ENCODE peak calls at places on chromosomes 13 and 19, in six cellular contexts. F, K, C, I, P and Q are unnamed samples.

GRCh38 chr13:83738407-83738806 is 143.9 kb downstream of the SLITRK1 start:
- DNase-seq in C (no peak), F (no peak), P (no peak), I (no peak), K (no peak), Q (no peak)

GRCh38 chr13:41058229-41059070 is 2.9 kb upstream of the WBP4 start:
- DNase-seq in P (no peak), I (no peak), K (peak; percentile 29), F (peak; percentile 26), C (no peak), Q (no peak)

GRCh38 chr19:42178791-42179500 is 38.5 kb downstream of the DEDD2 start:
- DNase-seq in F (peak; percentile 61), I (no peak), K (no peak), C (no peak), P (no peak), Q (no peak)

GRCh38 chr13:24271611-24272451 is 37.5 kb upstream of the C1QTNF9 start:
- DNase-seq in I (peak; percentile 84), K (peak; percentile 88), P (peak; percentile 89), F (no peak), C (peak; percentile 30), Q (peak; percentile 75)

GRCh38 chr19:17103177-17103576 is 27.6 kb downstream of the MYO9B start:
- DNase-seq in P (peak; percentile 32), F (peak; percentile 74), C (peak; percentile 26), K (no peak), I (no peak), Q (no peak)

GRCh38 chr13:46909037-46909436 is 12.2 kb upstream of the HTR2A start:
- DNase-seq in K (no peak), F (no peak), C (no peak), P (no peak), I (no peak), Q (no peak)

GRCh38 chr19:42467437-42467760 is 24.7 kb upstream of the CXCL17 start:
- DNase-seq in C (no peak), P (no peak), I (no peak), K (no peak), F (no peak), Q (no peak)

GRCh38 chr13:112967666-112968379 is 1.2 kb upstream of the MCF2L start:
- DNase-seq in K (no peak), P (no peak), I (peak; percentile 33), C (peak; percentile 68), F (no peak), Q (no peak)

GRCh38 chr13:45082964-45083363 is 37.3 kb upstream of the GTF2F2 start:
- DNase-seq in F (no peak), K (no peak), C (no peak), P (no peak), I (no peak), Q (no peak)

GRCh38 chr19:5718032-5718578 is 1.8 kb downstream of the LONP1 start:
- DNase-seq in P (no peak), K (no peak), F (no peak), C (no peak), I (no peak), Q (no peak)

GRCh38 chr19:10019246-10019645 is 6.0 kb downstream of the RDH8 start:
- DNase-seq in P (no peak), C (no peak), K (no peak), F (no peak), I (no peak), Q (no peak)

GRCh38 chr19:36528921-36529518 is 949 bp upstream of the ZNF260 start:
- DNase-seq in P (no peak), I (no peak), C (peak; percentile 48), F (peak; percentile 57), K (no peak), Q (no peak)

GRCh38 chr19:57056972-57057371 is 62.8 kb upstream of the USP29 start:
- DNase-seq in I (no peak), F (no peak), C (no peak), P (no peak), K (no peak), Q (peak; percentile 77)

GRCh38 chr13:43407023-43407581 is 379.7 kb downstream of the ENOX1 start:
- DNase-seq in K (no peak), F (no peak), C (no peak), I (no peak), P (no peak), Q (no peak)

GRCh38 chr19:18046066-18046718 is 38.2 kb downstream of the ARRDC2 start:
- DNase-seq in C (no peak), I (peak; percentile 81), P (no peak), K (peak; percentile 43), F (peak; percentile 18), Q (no peak)

GRCh38 chr13:41428155-41428554 is 29.2 kb upstream of the RGCC start:
- DNase-seq in K (no peak), F (peak; percentile 27), C (peak; percentile 53), I (no peak), P (peak; percentile 29), Q (no peak)

GRCh38 chr13:48292650-48293049 is 10.9 kb upstream of the RB1 start:
- DNase-seq in F (no peak), P (no peak), I (no peak), K (no peak), C (no peak), Q (no peak)

GRCh38 chr13:95098916-95099315 is 202.3 kb downstream of the ABCC4 start:
- DNase-seq in P (no peak), F (no peak), K (no peak), C (no peak), I (no peak), Q (no peak)

GRCh38 chr13:95100525-95101121 is 200.6 kb downstream of the ABCC4 start:
- DNase-seq in C (peak; percentile 63), F (no peak), I (no peak), K (no peak), P (no peak), Q (no peak)

DNA sequence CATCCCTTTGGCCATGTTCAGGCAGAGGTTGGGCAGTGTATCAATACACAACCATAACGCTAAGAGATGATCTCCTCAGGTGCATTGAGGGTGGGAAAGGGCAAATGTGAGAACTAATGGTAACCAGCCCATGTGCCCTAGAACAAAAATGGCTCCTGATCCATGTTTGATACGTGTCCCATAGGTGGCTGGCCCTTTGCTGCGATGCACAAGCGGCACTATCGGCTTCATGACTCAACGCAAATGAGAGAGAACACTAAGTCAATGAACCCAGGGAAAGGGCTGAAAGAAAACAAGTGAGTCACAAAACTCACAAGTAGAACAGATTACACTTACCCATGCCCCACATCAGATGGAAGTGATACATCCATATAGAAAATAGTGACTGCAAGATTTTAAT is 201.7 kb downstream of the ABCC4 start:
- DNase-seq in F (no peak), P (no peak), I (no peak), K (no peak), C (no peak), Q (no peak)
- H3K4me3 ChIP-seq in F (no peak overlapping the region), P (no peak overlapping the region), I (no peak overlapping the region), K (no peak overlapping the region), C (no peak overlapping the region), Q (no peak overlapping the region)

DNA sequence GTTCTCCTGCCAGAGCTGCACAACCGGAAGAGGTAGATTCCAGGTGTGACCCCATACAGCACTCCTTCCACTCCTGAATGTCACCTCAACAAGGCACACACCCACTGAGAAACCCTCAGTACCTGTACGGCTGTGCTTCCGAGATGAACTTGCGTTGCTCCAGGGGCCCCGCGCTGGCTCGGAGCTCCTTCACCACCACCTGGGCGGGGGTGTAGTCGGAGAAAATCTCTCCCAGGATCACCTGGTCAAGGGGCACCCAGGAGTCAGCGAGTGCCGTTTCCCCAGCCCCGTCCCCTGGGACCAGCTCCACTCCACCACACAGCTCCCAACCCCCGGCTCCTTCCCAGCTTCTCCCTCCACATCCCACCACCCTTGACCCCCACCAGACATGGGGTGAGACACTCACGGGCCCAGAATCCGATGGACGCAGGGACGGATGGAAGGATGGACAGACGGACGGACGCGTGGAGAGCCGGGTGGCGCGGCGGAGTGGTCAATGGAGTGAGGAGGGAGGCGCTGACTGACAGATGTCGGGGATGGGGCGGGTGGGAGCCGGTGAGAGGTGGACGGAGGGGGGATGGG is 2.8 kb downstream of the LMTK3 start:
- DNase-seq in C (no peak), K (no peak), P (no peak), F (no peak), I (no peak), Q (no peak)
- H3K36me3 ChIP-seq in C (no peaks in the 10 kb centered on the region), K (no peaks in the 10 kb centered on the region), P (no peaks in the 10 kb centered on the region), F (no peaks in the 10 kb centered on the region), I (no peaks in the 10 kb centered on the region), Q (no peaks in the 10 kb centered on the region)

GRCh38 chr19:2059422-2060201 is 8.6 kb upstream of the MKNK2 start:
- DNase-seq in F (peak; percentile 83), I (peak; percentile 91), C (peak; percentile 70), K (peak; percentile 87), P (no peak), Q (no peak)
- H3K4me3 ChIP-seq in F (no peak overlapping the region), I (no peak overlapping the region), C (peak overlapping the region; percentile 78), K (no peak overlapping the region), P (no peak overlapping the region), Q (peak overlapping the region; percentile 75)

GRCh38 chr13:72199640-72200039 is 332.6 kb upstream of the DACH1 start:
- DNase-seq in K (no peak), P (no peak), I (no peak), F (no peak), C (no peak), Q (no peak)

GRCh38 chr13:72198967-72199601 is 332.1 kb upstream of the DACH1 start:
- DNase-seq in C (no peak), K (no peak), I (no peak), F (no peak), P (no peak), Q (no peak)

GRCh38 chr13:72194531-72194930 is 327.5 kb upstream of the DACH1 start:
- DNase-seq in I (no peak), C (no peak), F (no peak), P (no peak), K (peak; percentile 38), Q (no peak)

GRCh38 chr13:72198042-72198441 is 331.0 kb upstream of the DACH1 start:
- DNase-seq in I (no peak), F (no peak), P (no peak), C (no peak), K (no peak), Q (no peak)

DNA sequence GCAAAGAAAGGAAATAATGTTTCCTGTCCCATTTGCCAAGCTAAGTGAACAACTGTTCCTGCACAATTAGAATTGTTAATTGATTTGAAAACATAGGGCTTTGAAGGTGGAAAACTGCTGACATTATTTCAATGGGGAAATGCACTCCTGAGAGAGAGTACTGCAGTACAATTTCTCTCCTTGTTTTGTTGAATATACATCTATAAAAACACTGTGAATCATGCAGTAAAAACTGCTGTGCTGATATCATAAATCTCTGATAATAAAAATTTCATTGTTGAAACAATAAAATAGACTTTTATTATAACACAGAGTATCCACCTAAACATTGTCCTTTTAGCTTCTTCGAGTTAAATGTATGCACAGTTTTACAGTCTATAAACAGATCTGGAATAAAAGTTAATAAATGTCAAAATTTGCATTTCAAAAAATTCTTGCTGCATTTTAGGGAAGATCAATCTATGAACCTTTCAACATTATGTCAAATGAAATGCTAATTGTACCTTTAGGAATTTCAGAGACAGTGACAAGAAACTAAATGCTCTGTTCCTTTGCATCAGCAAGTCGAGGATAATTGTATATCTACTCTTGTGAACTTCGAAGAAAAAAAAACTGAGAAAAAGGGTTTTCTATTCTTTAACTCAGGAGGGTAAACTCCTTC is 328.2 kb upstream of the DACH1 start:
- DNase-seq in C (no peak), P (no peak), I (no peak), K (no peak), F (no peak), Q (no peak)
- H3K36me3 ChIP-seq in C (no peaks in the 10 kb centered on the region), P (no peaks in the 10 kb centered on the region), I (no peaks in the 10 kb centered on the region), K (no peaks in the 10 kb centered on the region), F (no peaks in the 10 kb centered on the region), Q (no peaks in the 10 kb centered on the region)